ENCODE peak calls at places on chromosome 12, in six cellular contexts. A, B, R, I, D and N are unnamed samples. For H3K9me3, the result is how much of the 10 kb centered on the place peaks cover.

GRCh38 chr12:77007476-77007875 is 57.9 kb downstream of the E2F7 start:
- DNase-seq in B (no peak), D (no peak), R (no peak), A (no peak), I (no peak), N (no peak)

GRCh38 chr12:39503445-39503844 is 60.5 kb upstream of the KIF21A start:
- DNase-seq in D (no peak), A (no peak), I (no peak), B (no peak), R (no peak), N (no peak)

GRCh38 chr12:20339060-20339459 is 29.3 kb upstream of the PDE3A start:
- DNase-seq in R (no peak), I (no peak), A (no peak), D (no peak), B (no peak), N (no peak)

GRCh38 chr12:96258451-96258933 is 64.3 kb downstream of the ELK3 start:
- DNase-seq in B (no peak), A (peak), I (no peak), D (no peak), R (no peak), N (no peak)

GRCh38 chr12:5369298-5369697 is 62.6 kb upstream of the NTF3 start:
- DNase-seq in R (no peak), I (no peak), B (no peak), D (no peak), A (no peak), N (no peak)

GRCh38 chr12:92340441-92341332 is 195.0 kb upstream of the BTG1 start:
- DNase-seq in R (no peak), D (no peak), A (no peak), I (no peak), B (no peak), N (no peak)

GRCh38 chr12:98483621-98484455 is 31.6 kb upstream of the TMPO start:
- DNase-seq in D (no peak), I (no peak), B (no peak), R (no peak), A (no peak), N (no peak)

GRCh38 chr12:107236824-107237467 is 143.6 kb upstream of the CRY1 start:
- DNase-seq in D (no peak), B (no peak), A (no peak), R (no peak), I (no peak), N (no peak)

GRCh38 chr12:84594157-84594556 is 318.4 kb downstream of the SLC6A15 start:
- DNase-seq in R (no peak), I (no peak), B (no peak), D (no peak), A (no peak), N (no peak)

GRCh38 chr12:110006115-110006514 is 6.9 kb downstream of the ANKRD13A start:
- DNase-seq in R (no peak), D (no peak), A (no peak), I (no peak), B (no peak), N (no peak)

GRCh38 chr12:67592228-67593011 is 56.1 kb upstream of the DYRK2 start:
- DNase-seq in R (no peak), B (no peak), I (no peak), A (no peak), D (no peak), N (no peak)

GRCh38 chr12:81987351-81987750 is 228.2 kb upstream of the PPFIA2 start:
- DNase-seq in D (no peak), I (no peak), A (no peak), R (no peak), B (no peak), N (no peak)

GRCh38 chr12:2198088-2198501 is 145.3 kb downstream of the CACNA1C start:
- DNase-seq in I (no peak), D (no peak), R (no peak), A (no peak), B (peak), N (no peak)

GRCh38 chr12:30763053-30763452 is 8.3 kb upstream of the CAPRIN2 start:
- DNase-seq in R (no peak), A (no peak), B (no peak), I (no peak), D (no peak), N (no peak)

GRCh38 chr12:30926243-30927209 is at the start of gene TSPAN11:
- DNase-seq in I (no peak), B (peak), A (peak), D (no peak), R (no peak), N (no peak)

GRCh38 chr12:124497039-124497438 is 70.4 kb downstream of the NCOR2 start:
- DNase-seq in D (no peak), R (no peak), A (peak), B (no peak), I (no peak), N (no peak)

GRCh38 chr12:28051516-28052456 is 79.3 kb upstream of the PTHLH start:
- DNase-seq in D (no peak), B (no peak), A (no peak), I (no peak), R (no peak), N (no peak)

GRCh38 chr12:104620761-104621531 is 164.2 kb downstream of the CHST11 start:
- DNase-seq in I (no peak), D (no peak), R (no peak), A (no peak), B (no peak), N (no peak)

GRCh38 chr12:71641390-71641789 is 22.3 kb downstream of the ZFC3H1 start:
- DNase-seq in B (no peak), R (no peak), A (no peak), I (no peak), D (no peak), N (no peak)

GRCh38 chr12:77808534-77808933 is 22.2 kb upstream of the NAV3 start:
- DNase-seq in R (no peak), D (no peak), A (no peak), B (no peak), I (no peak), N (no peak)

GRCh38 chr12:106195638-106196037 is 52.2 kb downstream of the CKAP4 start:
- DNase-seq in I (peak), A (peak), B (no peak), D (no peak), R (peak), N (no peak)

GRCh38 chr12:11652351-11653040 is 3.0 kb downstream of the ETV6 start:
- DNase-seq in A (no peak), R (no peak), D (no peak), B (no peak), I (no peak), N (no peak)

GRCh38 chr12:85568395-85569103 is 267.7 kb downstream of the RASSF9 start:
- DNase-seq in B (no peak), D (no peak), A (no peak), I (no peak), R (no peak), N (no peak)

GRCh38 chr12:54383041-54383609 is 1.4 kb downstream of the ZNF385A start:
- DNase-seq in I (no peak), D (no peak), B (no peak), R (no peak), A (peak), N (no peak)

GRCh38 chr12:27198036-27198435 is 46.0 kb upstream of the STK38L start:
- DNase-seq in R (no peak), B (no peak), A (peak), D (no peak), I (no peak), N (no peak)

GRCh38 chr12:62581288-62582064 is 114.8 kb downstream of the MON2 start:
- DNase-seq in A (no peak), D (no peak), B (peak), R (no peak), I (no peak), N (no peak)

GRCh38 chr12:78977463-78977862 is 112.9 kb downstream of the SYT1 start:
- DNase-seq in A (no peak), I (no peak), D (no peak), B (no peak), R (no peak), N (no peak)

GRCh38 chr12:52873832-52874572 is 25.2 kb upstream of the KRT78 start:
- DNase-seq in R (peak), I (peak), A (peak), D (peak), B (no peak), N (peak)

GRCh38 chr12:96989916-96990315 is 82.9 kb downstream of the NEDD1 start:
- DNase-seq in R (no peak), B (peak), D (no peak), I (no peak), A (no peak), N (no peak)

GRCh38 chr12:62631531-62632520 is 165.2 kb downstream of the MON2 start:
- DNase-seq in D (no peak), R (peak), I (peak), B (no peak), A (peak), N (no peak)

GRCh38 chr12:4215862-4216541 is 57.6 kb upstream of the CCND2 start:
- DNase-seq in D (no peak), I (no peak), R (no peak), A (no peak), B (no peak), N (no peak)

GRCh38 chr12:130218682-130219081 is 56.4 kb downstream of the FZD10 start:
- DNase-seq in D (no peak), B (no peak), I (no peak), R (no peak), A (no peak), N (no peak)
- H3K9me3 ChIP-seq in D (under half), B (under half), I (under half), R (under half), A (under half), N (under half)

GRCh38 chr12:34402899-34403705 is 380.8 kb downstream of the ALG10 start:
- DNase-seq in I (peak), D (peak), A (peak), B (no peak), R (peak), N (no peak)
- H3K9me3 ChIP-seq in I (half or more), D (under half), A (under half), B (under half), R (half or more), N (under half)

DNA sequence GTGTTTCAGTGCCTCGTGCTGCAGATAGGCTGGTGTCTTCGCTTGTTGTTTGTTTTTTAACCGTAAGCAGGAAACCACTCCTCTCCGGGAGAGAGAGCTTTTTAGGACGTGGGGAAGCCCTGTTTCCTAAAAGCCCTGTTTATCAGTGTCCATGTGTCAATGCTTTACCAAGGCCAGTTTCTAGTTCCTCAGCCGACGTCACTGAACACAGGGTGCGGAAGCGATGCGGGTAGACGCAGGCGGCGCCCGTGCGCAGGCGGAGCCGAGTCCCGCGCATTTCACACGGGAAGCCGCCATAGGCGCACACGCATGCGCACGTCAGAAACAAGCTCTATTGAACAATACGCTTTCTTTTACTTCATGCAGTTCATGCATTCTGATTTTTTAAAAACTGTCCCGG is 79.8 kb downstream of the GLT1D1 start:
- DNase-seq in B (no peak), R (no peak), I (no peak), A (no peak), D (no peak), N (no peak)
- H3K9me3 ChIP-seq in B (under half), R (under half), I (under half), A (under half), D (under half), N (under half)

GRCh38 chr12:34287986-34288962 is 266.0 kb downstream of the ALG10 start:
- DNase-seq in D (no peak), B (no peak), A (peak), R (no peak), I (no peak), N (no peak)

GRCh38 chr12:34287437-34287836 is 265.1 kb downstream of the ALG10 start:
- DNase-seq in D (no peak), A (peak), I (no peak), R (no peak), B (no peak), N (no peak)

GRCh38 chr12:34288963-34289345 is 266.7 kb downstream of the ALG10 start:
- DNase-seq in A (peak), B (no peak), D (no peak), I (no peak), R (no peak), N (no peak)

GRCh38 chr12:34286483-34286882 is 264.2 kb downstream of the ALG10 start:
- DNase-seq in B (no peak), D (no peak), I (no peak), R (no peak), A (peak), N (no peak)

DNA sequence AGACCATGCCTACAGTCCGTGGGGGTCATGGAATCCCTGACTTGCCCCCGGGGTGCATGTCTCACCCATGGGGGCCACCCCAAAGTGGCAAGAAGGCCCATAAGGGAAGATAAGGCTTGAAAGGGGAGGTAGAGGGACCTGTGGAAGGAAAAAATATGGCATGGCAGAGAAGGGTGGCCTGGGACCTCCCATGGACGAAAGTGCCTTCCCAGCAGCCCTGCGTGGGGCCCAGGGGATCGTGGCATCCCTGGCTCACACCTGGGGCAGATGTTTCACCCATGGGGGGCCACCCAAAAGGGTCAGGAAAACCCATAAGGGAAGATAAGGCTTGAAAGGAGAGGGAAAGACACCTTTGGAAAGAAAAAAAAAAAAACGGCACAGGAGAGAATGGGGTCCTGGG is 264.6 kb downstream of the ALG10 start:
- DNase-seq in I (no peak), D (no peak), A (no peak), B (no peak), R (no peak), N (no peak)
- H3K9me3 ChIP-seq in I (under half), D (under half), A (under half), B (under half), R (under half), N (under half)

DNA sequence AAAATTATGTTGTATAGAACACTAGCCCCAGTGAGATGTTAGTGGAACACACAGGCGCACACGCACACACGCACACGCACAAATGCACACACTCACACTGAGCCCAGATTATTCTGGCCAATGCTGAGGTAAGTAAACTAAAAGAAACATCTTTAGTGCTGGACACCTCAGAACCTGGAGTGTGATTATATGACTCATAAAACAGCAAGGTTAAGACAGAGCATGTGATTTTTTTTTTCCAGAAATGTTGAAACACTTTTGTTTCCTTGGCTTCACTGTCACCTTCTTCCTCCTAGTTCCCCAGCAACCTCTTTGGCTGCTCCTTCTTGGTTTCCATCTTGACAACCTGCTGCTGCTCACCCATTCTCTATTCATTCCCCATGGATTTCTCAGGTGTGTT is 141.0 kb upstream of the ALG10B start:
- DNase-seq in A (no peak), B (no peak), R (no peak), D (no peak), I (no peak), N (no peak)
- H3K9me3 ChIP-seq in A (under half), B (under half), R (under half), D (under half), I (under half), N (under half)

DNA sequence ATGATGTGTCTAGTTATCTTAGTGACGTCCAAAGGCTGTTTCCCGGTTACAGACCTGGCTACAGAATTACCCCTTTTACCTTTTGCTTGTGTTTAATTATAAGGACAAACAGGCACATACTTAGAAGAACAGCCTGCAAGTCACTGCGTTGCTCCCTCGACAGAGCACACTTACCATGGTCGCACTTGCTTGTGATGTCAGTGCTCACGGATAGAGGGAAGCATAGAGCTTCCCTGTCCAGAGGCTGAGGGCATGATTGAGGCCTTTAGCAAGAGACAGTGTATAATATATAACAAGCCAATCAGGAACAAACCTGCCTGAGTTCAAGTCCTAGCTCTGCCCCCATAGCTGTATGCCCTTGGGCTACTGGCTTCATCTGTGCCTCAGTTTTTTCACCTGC is 73.2 kb upstream of the SCN8A start:
- DNase-seq in R (no peak), A (no peak), B (no peak), D (no peak), I (no peak), N (no peak)
- H3K9me3 ChIP-seq in R (under half), A (under half), B (under half), D (under half), I (under half), N (under half)